ENCODE peak calls at places on chromosome 12, in nine cellular contexts. J, M, V, Q, B, Y, P, N and U are unnamed samples.

GRCh38 chr12:56581418-56582145 is 48.5 kb downstream of the BAZ2A start:
- DNase-seq in P (no peak), M (no peak), N (no peak), B (no peak), J (peak), Y (no peak), V (no peak), Q (no peak), U (no peak)

GRCh38 chr12:121120323-121120722 is 12.4 kb upstream of the P2RX7 start:
- DNase-seq in N (no peak), V (no peak), P (no peak), B (no peak), J (no peak), Y (no peak), M (no peak), Q (no peak), U (no peak)

GRCh38 chr12:124640096-124640495 is 72.7 kb upstream of the NCOR2 start:
- DNase-seq in J (no peak), Y (no peak), V (peak), B (no peak), N (no peak), P (no peak), Q (no peak), M (no peak), U (no peak)

GRCh38 chr12:17818931-17819330 is 271.1 kb downstream of the RERGL start:
- DNase-seq in V (no peak), J (no peak), P (no peak), Y (no peak), B (no peak), N (no peak), Q (no peak), M (no peak), U (no peak)

GRCh38 chr12:117830471-117830870 is 138.3 kb downstream of the KSR2 start:
- DNase-seq in J (no peak), P (no peak), N (no peak), Y (no peak), Q (no peak), B (no peak), V (no peak), M (no peak), U (no peak)

GRCh38 chr12:69107541-69107940 is 131.8 kb upstream of the CPSF6 start:
- DNase-seq in J (no peak), Q (no peak), B (no peak), V (no peak), M (no peak), P (no peak), N (no peak), Y (no peak), U (no peak)

GRCh38 chr12:78099806-78100205 is 269.1 kb downstream of the NAV3 start:
- DNase-seq in J (no peak), N (no peak), Y (no peak), B (no peak), V (no peak), Q (no peak), M (no peak), P (no peak), U (no peak)

GRCh38 chr12:128783129-128783574 is 40.6 kb downstream of the SLC15A4 start:
- DNase-seq in B (no peak), M (no peak), V (no peak), Q (no peak), P (peak), N (no peak), Y (no peak), J (no peak), U (no peak)

GRCh38 chr12:91685917-91686316 is 459.7 kb downstream of the BTG1 start:
- DNase-seq in M (no peak), Q (no peak), J (no peak), V (no peak), Y (no peak), B (no peak), N (no peak), P (no peak), U (no peak)

GRCh38 chr12:102249073-102249854 is 51.6 kb upstream of the PMCH start:
- DNase-seq in B (no peak), M (no peak), J (no peak), V (no peak), P (no peak), Q (no peak), N (no peak), Y (no peak), U (no peak)

GRCh38 chr12:21659383-21659782 is 1.7 kb upstream of the LDHB start:
- DNase-seq in N (no peak), M (no peak), V (no peak), J (no peak), B (no peak), Y (no peak), Q (no peak), P (no peak), U (no peak)

GRCh38 chr12:26691234-26691970 is 141.6 kb downstream of the ITPR2 start:
- DNase-seq in N (no peak), Q (no peak), Y (no peak), P (no peak), V (peak), J (no peak), M (no peak), B (no peak), U (no peak)

GRCh38 chr12:94245984-94246383 is 97.6 kb downstream of the PLXNC1 start:
- DNase-seq in N (no peak), Y (no peak), Q (no peak), P (no peak), M (no peak), J (no peak), V (no peak), B (no peak), U (no peak)

GRCh38 chr12:13179159-13180074 is 17.1 kb upstream of the EMP1 start:
- DNase-seq in V (no peak), Q (peak), P (no peak), B (peak), M (no peak), J (peak), N (peak), Y (peak), U (peak)

GRCh38 chr12:1628671-1629337 is at the start of gene WNT5B:
- DNase-seq in V (no peak), B (no peak), M (no peak), P (no peak), N (no peak), Y (no peak), J (no peak), Q (no peak), U (no peak)

GRCh38 chr12:93164103-93164880 is 213.4 kb upstream of the NUDT4 start:
- DNase-seq in P (no peak), B (no peak), V (no peak), Q (peak), J (no peak), Y (no peak), M (no peak), N (no peak), U (no peak)

GRCh38 chr12:9319044-9319841 is 111.0 kb upstream of the PZP start:
- DNase-seq in V (no peak), P (no peak), J (no peak), N (no peak), M (no peak), Y (no peak), Q (no peak), B (no peak), U (no peak)

GRCh38 chr12:76007640-76008039 is 23.9 kb downstream of the PHLDA1 start:
- DNase-seq in B (no peak), N (no peak), J (no peak), M (no peak), Q (no peak), Y (no peak), P (no peak), V (no peak), U (no peak)

GRCh38 chr12:124408822-124409517 is 114.1 kb downstream of the RFLNA start:
- DNase-seq in Q (peak), V (no peak), J (no peak), P (no peak), Y (peak), N (no peak), B (no peak), M (no peak), U (no peak)

GRCh38 chr12:56221233-56221756 is 427 bp downstream of the RNF41 start:
- DNase-seq in B (peak), V (peak), J (no peak), M (peak), P (peak), Q (peak), N (peak), Y (peak), U (no peak)

GRCh38 chr12:7645395-7646177 is 20.1 kb downstream of the APOBEC1 start:
- DNase-seq in M (no peak), J (no peak), Q (peak), N (no peak), V (no peak), Y (peak), P (peak), B (no peak), U (no peak)

GRCh38 chr12:51662728-51663154 is 71.7 kb downstream of the SCN8A start:
- DNase-seq in B (no peak), V (no peak), N (no peak), Q (peak), Y (no peak), J (no peak), M (no peak), P (no peak), U (no peak)

GRCh38 chr12:127822743-127823433 is 444.1 kb upstream of the TMEM132C start:
- DNase-seq in M (peak), P (no peak), J (no peak), V (no peak), Y (no peak), N (peak), B (no peak), Q (no peak), U (no peak)

GRCh38 chr12:93183940-93184663 is 193.6 kb upstream of the NUDT4 start:
- DNase-seq in Q (no peak), V (no peak), B (peak), Y (peak), P (peak), J (no peak), M (peak), N (peak), U (no peak)

GRCh38 chr12:113202300-113203075 is 17.0 kb downstream of the RITA1 start:
- DNase-seq in P (no peak), B (no peak), N (no peak), Q (no peak), J (no peak), V (no peak), M (no peak), Y (no peak), U (no peak)

GRCh38 chr12:115149685-115150378 is 465.9 kb upstream of the TBX3 start:
- DNase-seq in N (no peak), V (peak), P (no peak), Q (no peak), B (no peak), Y (no peak), J (no peak), M (no peak), U (no peak)

GRCh38 chr12:98908866-98909265 is 263.8 kb downstream of the APAF1 start:
- DNase-seq in M (no peak), N (no peak), Y (no peak), P (no peak), V (no peak), J (no peak), Q (no peak), B (no peak), U (no peak)

GRCh38 chr12:104957388-104958008 is 592 bp downstream of the SLC41A2 start:
- DNase-seq in M (peak), N (no peak), V (no peak), B (no peak), J (peak), Q (peak), P (no peak), Y (no peak), U (peak)

GRCh38 chr12:30806989-30807694 is 52.4 kb upstream of the CAPRIN2 start:
- DNase-seq in P (no peak), Y (peak), V (no peak), N (peak), J (no peak), Q (peak), B (no peak), M (peak), U (no peak)

GRCh38 chr12:32561931-32562341 is 117.2 kb upstream of the DNM1L start:
- DNase-seq in M (no peak), J (no peak), Q (no peak), V (no peak), B (no peak), P (no peak), Y (no peak), N (no peak), U (no peak)

GRCh38 chr12:27319394-27319793 is 13.2 kb upstream of the BMAL2 start:
- DNase-seq in J (no peak), Q (no peak), Y (no peak), N (no peak), M (no peak), P (no peak), B (no peak), V (no peak), U (no peak)

GRCh38 chr12:103503546-103504480 is 8.0 kb upstream of the C12orf42 start:
- DNase-seq in B (no peak), M (no peak), Y (peak), P (peak), N (no peak), V (no peak), Q (peak), J (peak), U (peak)

GRCh38 chr12:54352891-54353874 is 11.1 kb downstream of the GPR84 start:
- DNase-seq in P (no peak), Y (peak), N (peak), J (no peak), Q (no peak), B (no peak), M (no peak), V (no peak), U (no peak)

GRCh38 chr12:30874455-30875313 is 51.9 kb upstream of the TSPAN11 start:
- DNase-seq in V (no peak), N (no peak), M (peak), Q (no peak), P (no peak), B (no peak), Y (no peak), J (no peak), U (no peak)

GRCh38 chr12:112198120-112198733 is 72.9 kb downstream of the TRAFD1 start:
- DNase-seq in N (peak), J (peak), M (peak), V (no peak), Q (peak), P (peak), Y (peak), B (no peak), U (peak)
- TF ChIP-seq CTCF in N (peak), J (peak), M (peak), V (peak), Q (peak), P (peak), Y (peak), B (peak), U (peak)

GRCh38 chr12:24095245-24095644 is 145.8 kb upstream of the SOX5 start:
- DNase-seq in Y (no peak), J (no peak), Q (no peak), P (no peak), B (no peak), N (no peak), M (no peak), V (no peak), U (no peak)
- TF ChIP-seq CTCF in Y (no peak), J (no peak), Q (no peak), P (no peak), B (no peak), N (no peak), M (no peak), V (no peak), U (no peak)

GRCh38 chr12:49296836-49297694 is 2.1 kb downstream of the PRPH start:
- DNase-seq in N (peak), Y (peak), B (peak), M (no peak), P (peak), J (no peak), V (no peak), Q (peak), U (peak)
- TF ChIP-seq CTCF in N (no peak), Y (no peak), B (no peak), M (no peak), P (peak), J (peak), V (peak), Q (peak), U (peak)

GRCh38 chr12:20423557-20423956 is 55.2 kb downstream of the PDE3A start:
- DNase-seq in B (no peak), Q (no peak), M (no peak), N (no peak), V (no peak), Y (no peak), P (no peak), J (no peak), U (no peak)
- TF ChIP-seq CTCF in B (no peak), Q (no peak), M (no peak), N (no peak), V (no peak), Y (no peak), P (no peak), J (no peak), U (no peak)